ENCODE peak calls at places on chromosomes 11 and 22, in five cellular contexts. Z, G, M, E and X are unnamed samples.

GRCh38 chr11:102767800-102768199 is 12.6 kb downstream of the MMP10 start:
- DNase-seq in Z (no peak), M (no peak), E (no peak), G (no peak), X (no peak)

GRCh38 chr22:45064313-45065268 is 54.8 kb upstream of the PHF21B start:
- DNase-seq in E (no peak), M (no peak), Z (no peak), G (no peak), X (no peak)

GRCh38 chr11:65695459-65696241 is 16.4 kb upstream of the KAT5 start:
- DNase-seq in Z (no peak), E (no peak), M (no peak), G (peak; percentile 77), X (peak; percentile 81)

GRCh38 chr22:49929553-49929979 is 11.1 kb downstream of the CRELD2 start:
- DNase-seq in M (peak; percentile 71), E (no peak), G (no peak), Z (peak; percentile 54), X (no peak)

GRCh38 chr22:36884314-36885158 is 23.7 kb downstream of the NCF4 start:
- DNase-seq in G (no peak), M (no peak), E (no peak), Z (no peak), X (no peak)

GRCh38 chr11:85756401-85757200 is 54.3 kb downstream of the SYTL2 start:
- DNase-seq in G (no peak), M (no peak), Z (peak; percentile 35), E (no peak), X (peak; percentile 72)

GRCh38 chr11:131923309-131923708 is 552.9 kb downstream of the NTM start:
- DNase-seq in Z (no peak), E (no peak), M (no peak), G (no peak), X (no peak)

GRCh38 chr11:60951909-60952741 is at the start of gene SLC15A3:
- DNase-seq in G (peak; percentile 67), M (peak; percentile 44), Z (no peak), E (peak; percentile 65), X (no peak)

GRCh38 chr22:17090550-17090949 is 5.8 kb downstream of the IL17RA start:
- DNase-seq in G (no peak), M (no peak), E (no peak), Z (no peak), X (no peak)
- H3K9me3 ChIP-seq in G (no peaks in the 10 kb centered on the region), M (no peaks in the 10 kb centered on the region), E (no peaks in the 10 kb centered on the region), Z (no peaks in the 10 kb centered on the region), X (no peaks in the 10 kb centered on the region)

GRCh38 chr22:47196881-47197701 is 434.6 kb downstream of the TBC1D22A start:
- DNase-seq in M (no peak), Z (no peak), G (no peak), E (no peak), X (no peak)
- H3K9me3 ChIP-seq in M (no peaks in the 10 kb centered on the region), Z (no peaks in the 10 kb centered on the region), G (no peaks in the 10 kb centered on the region), E (no peaks in the 10 kb centered on the region), X (no peaks in the 10 kb centered on the region)

DNA sequence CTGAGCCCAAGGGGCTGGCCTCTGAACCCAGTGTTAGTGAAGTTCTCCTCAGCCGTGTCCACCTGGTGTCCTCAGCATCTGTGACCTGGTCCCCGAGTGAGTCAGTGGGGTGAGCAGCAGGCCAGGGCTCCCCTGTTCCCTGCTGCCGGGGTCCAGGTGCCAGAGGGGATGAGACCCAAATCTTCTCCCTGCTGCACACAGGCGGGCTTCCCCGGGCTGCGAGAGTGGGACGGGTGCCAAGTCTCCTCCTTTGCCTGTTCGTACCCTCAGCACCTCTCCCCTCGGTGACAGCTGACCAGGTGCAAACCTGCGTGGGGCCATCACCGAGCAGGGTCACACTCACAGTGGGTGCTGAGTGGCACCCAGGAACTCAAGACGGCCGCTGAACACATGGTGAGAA is 514.6 kb downstream of the TBC1D22A start:
- DNase-seq in G (no peak), M (no peak), Z (no peak), E (no peak), X (no peak)
- H3K9me3 ChIP-seq in G (no peaks in the 10 kb centered on the region), M (no peaks in the 10 kb centered on the region), Z (no peaks in the 10 kb centered on the region), E (no peaks in the 10 kb centered on the region), X (no peaks in the 10 kb centered on the region)

GRCh38 chr22:48677621-48678020 is 1150.1 kb downstream of the BRD1 start:
- DNase-seq in G (no peak), Z (no peak), E (no peak), M (no peak), X (no peak)

GRCh38 chr22:48677168-48677520 is 1150.5 kb downstream of the BRD1 start:
- DNase-seq in Z (no peak), M (no peak), E (no peak), G (no peak), X (no peak)

GRCh38 chr22:48675141-48675827 is 1152.4 kb downstream of the BRD1 start:
- DNase-seq in G (no peak), E (no peak), Z (no peak), M (no peak), X (no peak)

GRCh38 chr22:48675828-48676145 is 1151.9 kb downstream of the BRD1 start:
- DNase-seq in Z (no peak), M (no peak), G (no peak), E (no peak), X (no peak)

DNA sequence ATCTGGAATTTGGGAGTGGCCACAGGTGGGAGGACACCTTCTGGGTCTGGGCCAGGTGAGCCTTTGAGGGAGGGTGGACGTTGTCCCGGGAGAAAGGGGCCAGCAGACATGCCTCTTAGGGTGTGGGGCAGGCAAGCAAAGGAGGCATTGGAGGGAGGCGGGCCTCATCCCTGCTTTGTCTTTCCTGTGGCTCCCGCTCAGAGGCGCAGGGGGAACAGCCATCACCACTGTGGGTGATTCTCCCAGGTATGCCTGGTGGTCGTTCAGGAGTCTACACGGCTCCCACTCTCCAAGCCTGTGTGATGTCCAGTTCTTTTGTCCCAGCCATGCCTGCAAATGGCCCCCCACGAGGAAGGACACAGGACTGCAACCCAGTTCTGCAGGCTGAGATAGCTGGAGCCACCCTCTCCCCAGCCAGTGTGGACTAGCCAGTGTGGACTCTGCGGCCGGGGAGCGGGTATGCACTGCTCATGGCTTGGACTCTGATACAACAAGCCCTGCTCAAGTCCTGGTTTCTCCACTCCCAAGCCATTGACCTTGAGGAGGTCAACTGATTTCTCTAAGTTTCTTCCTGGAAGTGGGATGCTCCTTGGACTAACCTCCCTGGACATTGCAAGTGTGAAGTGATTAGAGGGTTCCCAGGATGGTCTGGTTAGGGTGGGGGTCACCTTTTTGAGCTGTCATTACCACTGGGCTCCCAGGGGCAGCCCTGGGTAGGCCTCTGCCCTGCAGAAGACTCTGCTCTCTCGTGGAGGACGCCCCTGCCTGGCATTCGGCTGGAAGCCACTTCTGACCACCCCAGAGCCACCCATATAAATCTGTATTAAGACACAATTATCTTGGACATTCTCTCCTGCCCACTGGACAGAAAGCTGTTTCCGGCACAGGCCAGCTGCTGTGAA is 1151.2 kb downstream of the BRD1 start:
- DNase-seq in M (no peak), G (no peak), E (no peak), Z (no peak), X (no peak)
- H3K9me3 ChIP-seq in M (no peaks in the 10 kb centered on the region), G (peaks cover 18% of the 10 kb centered on the region), E (peaks cover 27% of the 10 kb centered on the region), Z (no peaks in the 10 kb centered on the region), X (no peaks in the 10 kb centered on the region)

GRCh38 chr22:47408409-47408808 is 646.0 kb downstream of the TBC1D22A start:
- DNase-seq in M (no peak), G (no peak), E (no peak), Z (no peak), X (no peak)

GRCh38 chr22:47406896-47407295 is 644.4 kb downstream of the TBC1D22A start:
- DNase-seq in M (no peak), Z (no peak), E (no peak), G (no peak), X (no peak)

GRCh38 chr22:47409501-47410275 is 647.2 kb downstream of the TBC1D22A start:
- DNase-seq in E (no peak), M (no peak), Z (no peak), G (no peak), X (no peak)

GRCh38 chr22:47407626-47408025 is 645.2 kb downstream of the TBC1D22A start:
- DNase-seq in E (no peak), Z (no peak), G (no peak), M (no peak), X (no peak)

GRCh38 chr22:47411006-47411405 is 648.6 kb downstream of the TBC1D22A start:
- DNase-seq in Z (no peak), E (no peak), M (no peak), G (no peak), X (no peak)
- H3K9me3 ChIP-seq in Z (no peaks in the 10 kb centered on the region), E (no peaks in the 10 kb centered on the region), M (no peaks in the 10 kb centered on the region), G (no peaks in the 10 kb centered on the region), X (no peaks in the 10 kb centered on the region)

GRCh38 chr22:28435271-28435825 is 244.3 kb downstream of the TTC28 start:
- DNase-seq in M (no peak), Z (no peak), G (peak; percentile 56), E (no peak), X (peak; percentile 83)
- H3K9me3 ChIP-seq in M (no peaks in the 10 kb centered on the region), Z (no peaks in the 10 kb centered on the region), G (no peaks in the 10 kb centered on the region), E (no peaks in the 10 kb centered on the region), X (no peaks in the 10 kb centered on the region)

GRCh38 chr11:59115556-59115955 is 8.5 kb downstream of the FAM111B start:
- DNase-seq in G (no peak), M (no peak), Z (no peak), E (no peak), X (no peak)
- H3K9me3 ChIP-seq in G (peaks cover 21% of the 10 kb centered on the region), M (peaks cover 3% of the 10 kb centered on the region), Z (peaks cover 6% of the 10 kb centered on the region), E (peaks cover 21% of the 10 kb centered on the region), X (no peaks in the 10 kb centered on the region)